ENCODE peak calls at places on chromosome 13, in ten cellular contexts. U is heart left ventricle; V is HT-29; A is CD8-positive, alpha-beta memory T cell; I is neural crest cell; D is effector CD4-positive, alpha-beta T cell; B is fibroblast of villous mesenchyme; P is H7; Z is anterior cingulate cortex; W is dermis microvascular lymphatic vessel endothelial cell. X is an unnamed sample.
A peak's percentile ranks its signal among the peaks of the same experiment; 100 is the strongest.

GRCh38 chr13:36072127-36072526 is 59.1 kb downstream of the DCLK1 start:
- DNase-seq in D (no peak), V (no peak), B (no peak), W (no peak), Z (no peak), P (no peak), U (no peak), A (no peak), I (no peak), X (no peak)

GRCh38 chr13:51794959-51795358 is 9.0 kb downstream of the DHRS12 start:
- DNase-seq in D (no peak), P (no peak), V (no peak), W (no peak), Z (no peak), B (no peak), U (no peak), I (no peak), A (no peak), X (no peak)

GRCh38 chr13:113762538-113762937 is 3.5 kb downstream of the TMEM255B start:
- DNase-seq in W (no peak), D (no peak), I (no peak), P (no peak), A (no peak), U (no peak), Z (no peak), B (no peak), V (no peak), X (no peak)

GRCh38 chr13:92573467-92574057 is 653.0 kb upstream of the GPC6 start:
- DNase-seq in B (peak; percentile 20), P (peak; percentile 11), D (no peak), V (peak; percentile 55), I (no peak), A (no peak), W (no peak), Z (no peak), U (no peak), X (no peak)

GRCh38 chr13:26133851-26134250 is 82.0 kb upstream of the SHISA2 start:
- DNase-seq in B (peak; percentile 2), Z (no peak), D (no peak), V (peak; percentile 28), W (no peak), I (no peak), A (no peak), U (no peak), P (no peak), X (no peak)

GRCh38 chr13:78465250-78465649 is 138.1 kb downstream of the POU4F1 start:
- DNase-seq in P (no peak), U (no peak), B (no peak), A (no peak), Z (no peak), V (no peak), I (no peak), D (no peak), W (no peak), X (no peak)

GRCh38 chr13:21676611-21677021 is 5.7 kb downstream of the FGF9 start:
- DNase-seq in V (peak; percentile 80), Z (no peak), P (peak; percentile 73), U (no peak), W (no peak), B (no peak), D (no peak), I (no peak), A (no peak), X (no peak)

GRCh38 chr13:68588623-68589022 is 1358.5 kb upstream of the PCDH9 start:
- DNase-seq in D (no peak), B (no peak), Z (no peak), I (no peak), P (no peak), V (no peak), A (no peak), U (no peak), W (no peak), X (no peak)

GRCh38 chr13:21347753-21348318 is 111.3 kb downstream of the ZDHHC20 start:
- DNase-seq in W (no peak), D (no peak), V (peak; percentile 39), A (no peak), I (no peak), P (peak; percentile 66), U (no peak), Z (no peak), B (no peak), X (no peak)

GRCh38 chr13:66992683-66993082 is 237.5 kb downstream of the PCDH9 start:
- DNase-seq in P (no peak), Z (no peak), B (no peak), D (no peak), V (no peak), W (no peak), U (no peak), A (no peak), I (no peak), X (no peak)

GRCh38 chr13:96020155-96020575 is 33.0 kb downstream of the UGGT2 start:
- DNase-seq in A (no peak), Z (peak; percentile 7), P (peak; percentile 52), D (no peak), W (peak; percentile 81), V (peak; percentile 78), I (peak; percentile 7), B (peak; percentile 80), U (no peak), X (no peak)

GRCh38 chr13:72820156-72820897 is 38.4 kb downstream of the PIBF1 start:
- DNase-seq in W (no peak), P (no peak), V (no peak), U (no peak), B (peak; percentile 79), A (no peak), D (no peak), Z (no peak), I (no peak), X (no peak)

GRCh38 chr13:111790621-111791020 is 276.3 kb upstream of the SOX1 start:
- DNase-seq in P (no peak), W (no peak), V (no peak), B (no peak), Z (no peak), A (no peak), D (no peak), I (no peak), U (peak; percentile 12), X (no peak)